ENCODE peak calls at places on chromosomes 13 and 19, in six cellular contexts. B is adrenal gland, M is pancreas, U is H7, H is mucosa of descending colon, Q is cardiac muscle cell. V is an unnamed sample.

GRCh38 chr19:32238076-32238475 is 107.3 kb upstream of the ZNF507 start:
- DNase-seq in B (no peak), M (no peak), U (no peak), H (no peak), Q (no peak), V (no peak)

GRCh38 chr13:41546372-41547252 is 89.3 kb downstream of the RGCC start:
- DNase-seq in B (no peak), M (no peak), U (peak), H (no peak), Q (peak), V (no peak)

GRCh38 chr19:47075941-47076340 is 27.5 kb upstream of the TMEM160 start:
- DNase-seq in B (peak), M (no peak), U (no peak), H (no peak), Q (no peak), V (no peak)

GRCh38 chr19:13252569-13253335 is 102.5 kb downstream of the IER2 start:
- DNase-seq in B (no peak), M (no peak), U (no peak), H (no peak), Q (no peak), V (no peak)

GRCh38 chr13:43981512-43982301 is 102.0 kb downstream of the LACC1 start:
- DNase-seq in B (no peak), M (no peak), U (no peak), H (no peak), Q (no peak), V (no peak)

GRCh38 chr19:48608798-48609263 is 2.3 kb downstream of the SPACA4 start:
- DNase-seq in B (no peak), M (no peak), U (peak), H (peak), Q (peak), V (peak)

GRCh38 chr13:36418022-36418805 is 14.1 kb upstream of the CCNA1 start:
- DNase-seq in B (no peak), M (no peak), U (no peak), H (no peak), Q (peak), V (no peak)

GRCh38 chr19:17149393-17150135 is 65.6 kb upstream of the USE1 start:
- DNase-seq in B (no peak), M (no peak), U (no peak), H (no peak), Q (no peak), V (no peak)

GRCh38 chr19:4067396-4068057 is 828 bp upstream of the ZBTB7A start:
- DNase-seq in B (no peak), M (peak), U (peak), H (peak), Q (no peak), V (no peak)

GRCh38 chr13:96806750-96807149 is 187.5 kb downstream of the OXGR1 start:
- DNase-seq in B (no peak), M (no peak), U (no peak), H (no peak), Q (no peak), V (no peak)

GRCh38 chr13:99590519-99591011 is 89.3 kb downstream of the TM9SF2 start:
- DNase-seq in B (no peak), M (no peak), U (no peak), H (no peak), Q (peak), V (no peak)

GRCh38 chr13:72648513-72649065 is 78.8 kb downstream of the MZT1 start:
- DNase-seq in B (no peak), M (no peak), U (peak), H (no peak), Q (peak), V (no peak)

GRCh38 chr13:23629566-23630272 is 59.5 kb downstream of the TNFRSF19 start:
- DNase-seq in B (no peak), M (no peak), U (no peak), H (no peak), Q (no peak), V (no peak)

GRCh38 chr13:106172176-106172905 is 363.1 kb downstream of the EFNB2 start:
- DNase-seq in B (no peak), M (no peak), U (no peak), H (no peak), Q (no peak), V (no peak)

GRCh38 chr19:55086730-55087541 is 11.3 kb downstream of the EPS8L1 start:
- DNase-seq in B (peak), M (peak), U (peak), H (peak), Q (peak), V (peak)

GRCh38 chr13:110017379-110017778 is 231.0 kb upstream of the IRS2 start:
- DNase-seq in B (no peak), M (no peak), U (peak), H (no peak), Q (peak), V (no peak)

GRCh38 chr13:50365683-50366391 is 350.6 kb downstream of the KCNRG start:
- DNase-seq in B (no peak), M (peak), U (no peak), H (no peak), Q (no peak), V (peak)

GRCh38 chr13:102650444-102650843 is 44.4 kb downstream of the METTL21C start:
- DNase-seq in B (no peak), M (no peak), U (no peak), H (no peak), Q (no peak), V (no peak)

GRCh38 chr13:50386527-50387123 is 371.4 kb downstream of the KCNRG start:
- DNase-seq in B (no peak), M (no peak), U (no peak), H (no peak), Q (peak), V (no peak)

GRCh38 chr19:36421749-36422481 is 3.5 kb upstream of the ZFP82 start:
- DNase-seq in B (no peak), M (no peak), U (no peak), H (no peak), Q (peak), V (no peak)

GRCh38 chr13:42836930-42837329 is 55.5 kb downstream of the FAM216B start:
- DNase-seq in B (peak), M (peak), U (no peak), H (no peak), Q (peak), V (no peak)

GRCh38 chr13:31361673-31362072 is 161.9 kb downstream of the B3GLCT start:
- DNase-seq in B (no peak), M (no peak), U (no peak), H (no peak), Q (peak), V (no peak)

GRCh38 chr19:44142014-44142523 is 715 bp downstream of the ZNF234 start:
- DNase-seq in B (peak), M (no peak), U (peak), H (no peak), Q (peak), V (no peak)

GRCh38 chr13:24709186-24709913 is 29.1 kb downstream of the ATP12A start:
- DNase-seq in B (no peak), M (no peak), U (no peak), H (no peak), Q (no peak), V (peak)

GRCh38 chr13:45441633-45442032 is 23.1 kb upstream of the COG3 start:
- DNase-seq in B (no peak), M (no peak), U (no peak), H (no peak), Q (peak), V (no peak)

GRCh38 chr13:111031531-111031961 is 83.6 kb upstream of the ARHGEF7 start:
- DNase-seq in B (peak), M (no peak), U (peak), H (no peak), Q (peak), V (no peak)

GRCh38 chr19:2332341-2333026 is 4.0 kb downstream of the SPPL2B start:
- DNase-seq in B (no peak), M (no peak), U (no peak), H (peak), Q (no peak), V (peak)

GRCh38 chr13:50417597-50417996 is 402.4 kb downstream of the KCNRG start:
- DNase-seq in B (no peak), M (no peak), U (no peak), H (no peak), Q (no peak), V (no peak)

GRCh38 chr19:50873056-50873455 is at the start of gene KLK2:
- DNase-seq in B (no peak), M (no peak), U (no peak), H (no peak), Q (no peak), V (no peak)

GRCh38 chr19:45767410-45767880 is 1.6 kb downstream of the SIX5 start:
- DNase-seq in B (peak), M (peak), U (peak), H (peak), Q (peak), V (no peak)
- H3K4me3 ChIP-seq in B (no peak), M (peak), U (peak), H (peak), Q (peak), V (peak)

GRCh38 chr19:27770095-27770494 is 1442.9 kb downstream of the UQCRFS1 start:
- DNase-seq in B (no peak), M (no peak), U (no peak), H (no peak), Q (no peak), V (no peak)
- H3K4me3 ChIP-seq in B (no peak), M (no peak), U (no peak), H (no peak), Q (no peak), V (no peak)

DNA sequence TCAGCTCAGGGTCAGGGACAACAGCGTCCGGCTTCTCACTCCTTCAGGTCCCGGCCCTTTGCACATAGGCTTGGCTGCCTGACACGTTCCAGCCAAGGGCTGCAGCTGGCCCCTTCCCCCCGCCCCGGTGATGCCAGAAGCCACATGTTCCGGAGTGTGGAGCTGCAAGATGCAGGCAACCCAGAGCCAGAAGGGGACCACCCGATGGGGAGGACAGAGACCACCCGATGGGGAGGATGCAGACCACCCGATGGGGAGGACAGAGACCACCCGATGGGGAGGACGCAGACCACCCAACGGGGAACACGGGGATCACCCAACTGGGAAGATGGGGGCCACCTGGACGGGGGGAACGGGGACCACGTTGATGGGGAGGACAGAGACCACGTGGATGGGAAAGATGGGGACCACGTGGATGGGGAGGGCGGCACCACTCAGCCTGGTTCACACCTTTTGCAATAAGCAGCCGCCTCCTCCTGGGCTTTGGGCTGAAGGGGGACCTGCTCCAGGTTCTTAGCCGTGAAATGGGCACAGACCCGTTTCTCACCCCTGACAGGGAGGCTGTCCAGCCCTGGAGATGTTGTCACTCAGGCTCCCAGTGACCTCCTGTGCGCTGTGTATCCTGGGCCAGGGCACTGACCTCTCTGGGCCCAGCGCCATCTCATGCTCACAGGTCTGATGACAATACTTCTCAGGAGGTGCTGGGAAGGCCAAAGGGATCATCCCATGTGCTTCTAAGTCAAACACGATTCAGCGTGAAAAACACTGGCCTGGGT is 34.6 kb downstream of the C13orf46 start:
- DNase-seq in B (no peak), M (no peak), U (no peak), H (no peak), Q (no peak), V (no peak)
- H3K4me3 ChIP-seq in B (no peak), M (no peak), U (no peak), H (no peak), Q (no peak), V (no peak)

DNA sequence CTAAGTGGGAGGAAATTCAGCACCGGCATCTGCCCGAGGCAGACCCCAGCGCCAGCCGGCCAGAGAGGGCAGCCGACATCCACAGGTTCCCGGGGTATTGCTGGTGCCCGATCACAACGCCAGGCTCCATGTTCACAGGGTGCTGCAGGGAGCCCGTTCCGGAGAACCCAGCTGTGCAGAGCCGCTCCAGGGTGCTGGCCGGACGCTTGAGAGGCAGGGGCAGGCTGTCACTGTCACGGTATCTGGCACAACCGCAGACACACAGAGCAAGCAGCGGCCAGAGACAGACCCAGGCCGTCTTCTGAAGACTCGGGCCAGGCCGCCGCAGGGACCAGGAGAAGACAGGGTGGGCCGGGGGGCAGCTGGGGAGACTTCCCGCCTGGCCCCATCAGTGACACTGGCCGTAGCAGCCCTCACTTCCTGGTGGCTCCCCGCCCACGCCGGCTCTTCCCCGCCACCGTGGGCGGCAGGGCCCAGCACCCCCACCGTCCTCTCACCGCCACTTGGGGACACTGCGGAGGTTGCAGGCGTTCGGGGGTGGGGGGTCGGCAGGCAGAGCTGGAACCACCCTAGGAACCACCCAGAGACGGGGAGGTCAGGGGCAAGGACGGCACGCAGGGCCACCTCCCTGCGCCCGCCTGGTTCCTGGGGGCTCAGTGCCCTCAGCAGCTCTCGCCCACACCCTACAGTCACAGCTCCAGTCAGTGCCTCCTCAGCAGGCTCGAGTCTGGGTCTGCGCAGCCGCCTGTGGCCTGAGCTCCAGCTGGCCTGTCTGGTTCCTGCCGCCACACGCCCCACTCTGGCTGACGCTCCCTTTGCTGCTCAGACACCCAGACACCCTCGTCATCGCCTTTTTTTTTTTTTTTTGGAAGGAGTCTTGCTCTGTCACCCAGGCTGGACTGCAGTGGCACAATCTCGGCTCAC is 3.8 kb downstream of the RNF126 start:
- DNase-seq in B (no peak), M (no peak), U (no peak), H (peak), Q (peak), V (peak)
- H3K4me3 ChIP-seq in B (no peak), M (no peak), U (no peak), H (no peak), Q (no peak), V (peak)

DNA sequence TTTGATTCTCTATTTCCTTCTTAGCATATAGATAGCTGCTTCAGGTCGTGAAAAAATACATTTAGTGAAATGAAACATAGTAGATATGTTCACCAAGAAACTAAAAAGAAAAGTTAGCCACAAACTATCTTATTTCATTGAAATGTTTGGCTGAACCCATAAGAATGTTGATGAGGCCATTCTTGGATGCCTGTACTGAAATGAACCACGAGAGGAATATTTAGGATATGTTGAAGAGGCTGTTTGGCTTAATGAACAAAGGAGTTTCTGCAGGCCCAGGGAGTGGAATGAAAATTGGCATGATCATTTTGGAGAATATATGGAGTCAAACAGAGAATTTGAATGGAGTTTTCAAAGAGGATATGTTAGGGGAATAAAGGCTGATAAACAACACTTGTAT is 36.2 kb downstream of the KL start:
- DNase-seq in B (no peak), M (no peak), U (no peak), H (no peak), Q (peak), V (no peak)
- H3K4me3 ChIP-seq in B (no peak), M (no peak), U (no peak), H (no peak), Q (no peak), V (no peak)